ENCODE peak calls at places on chromosome 22, in six cellular contexts. G, W, H, I, R and S are unnamed samples.

GRCh38 chr22:35467788-35468187 is 67.8 kb downstream of the MCM5 start:
- DNase-seq in G (no peak), W (peak), H (peak), I (peak), R (peak), S (peak)

GRCh38 chr22:48981671-48982070 is 846.0 kb downstream of the BRD1 start:
- DNase-seq in G (no peak), W (no peak), H (no peak), I (no peak), R (no peak), S (no peak)

GRCh38 chr22:37205046-37205445 is 7.2 kb downstream of the SSTR3 start:
- DNase-seq in G (no peak), W (no peak), H (no peak), I (peak), R (no peak), S (no peak)

GRCh38 chr22:40487663-40488249 is 117.4 kb downstream of the SGSM3 start:
- DNase-seq in G (peak), W (peak), H (no peak), I (no peak), R (no peak), S (no peak)

GRCh38 chr22:37542959-37543358 is 17.3 kb upstream of the CDC42EP1 start:
- DNase-seq in G (no peak), W (no peak), H (no peak), I (no peak), R (no peak), S (no peak)

GRCh38 chr22:39361495-39361894 is 11.7 kb downstream of the SYNGR1 start:
- DNase-seq in G (no peak), W (no peak), H (no peak), I (no peak), R (no peak), S (no peak)

GRCh38 chr22:27732841-27733240 is 68.7 kb downstream of the MN1 start:
- DNase-seq in G (no peak), W (no peak), H (no peak), I (no peak), R (no peak), S (no peak)

GRCh38 chr22:22167791-22168189 is 76.8 kb upstream of the VPREB1 start:
- DNase-seq in G (no peak), W (no peak), H (peak), I (peak), R (no peak), S (no peak)

GRCh38 chr22:33180371-33180770 is 122.2 kb upstream of the SYN3 start:
- DNase-seq in G (no peak), W (no peak), H (no peak), I (no peak), R (no peak), S (no peak)

GRCh38 chr22:41910599-41911291 is 4.1 kb downstream of the SHISA8 start:
- DNase-seq in G (no peak), W (peak), H (no peak), I (no peak), R (peak), S (no peak)

GRCh38 chr22:32579533-32580220 is 105.1 kb downstream of the FBXO7 start:
- DNase-seq in G (no peak), W (no peak), H (no peak), I (peak), R (no peak), S (no peak)

GRCh38 chr22:50439314-50440250 is 35.3 kb downstream of the SBF1 start:
- DNase-seq in G (no peak), W (no peak), H (no peak), I (no peak), R (no peak), S (no peak)

GRCh38 chr22:22156716-22157499 is 87.7 kb upstream of the VPREB1 start:
- DNase-seq in G (peak), W (peak), H (peak), I (peak), R (peak), S (no peak)

GRCh38 chr22:46043816-46044717 is 67.1 kb upstream of the WNT7B start:
- DNase-seq in G (no peak), W (peak), H (peak), I (peak), R (peak), S (peak)

GRCh38 chr22:32660292-32660691 is 141.2 kb upstream of the TIMP3 start:
- DNase-seq in G (peak), W (peak), H (peak), I (no peak), R (peak), S (peak)

GRCh38 chr22:37161442-37161841 is 11.7 kb upstream of the IL2RB start:
- DNase-seq in G (peak), W (peak), H (no peak), I (peak), R (no peak), S (no peak)

GRCh38 chr22:48631288-48631687 is 1196.4 kb downstream of the BRD1 start:
- DNase-seq in G (no peak), W (no peak), H (no peak), I (no peak), R (no peak), S (no peak)

GRCh38 chr22:37731804-37732471 is 35.1 kb downstream of the TRIOBP start:
- DNase-seq in G (peak), W (no peak), H (peak), I (no peak), R (peak), S (no peak)

GRCh38 chr22:28141614-28142013 is 222.6 kb upstream of the PITPNB start:
- DNase-seq in G (no peak), W (no peak), H (no peak), I (no peak), R (no peak), S (no peak)

GRCh38 chr22:45263790-45264269 is 20.9 kb upstream of the UPK3A start:
- DNase-seq in G (peak), W (peak), H (peak), I (peak), R (peak), S (peak)

GRCh38 chr22:36922097-36922608 is 8.7 kb downstream of the CSF2RB start:
- DNase-seq in G (no peak), W (peak), H (no peak), I (peak), R (no peak), S (peak)

GRCh38 chr22:42933783-42934144 is 76.7 kb upstream of the ARFGAP3 start:
- DNase-seq in G (no peak), W (no peak), H (no peak), I (no peak), R (no peak), S (no peak)

GRCh38 chr22:42932197-42932519 is 75.1 kb upstream of the ARFGAP3 start:
- DNase-seq in G (no peak), W (no peak), H (no peak), I (no peak), R (no peak), S (no peak)

GRCh38 chr22:42934338-42934737 is 77.3 kb upstream of the ARFGAP3 start:
- DNase-seq in G (no peak), W (no peak), H (no peak), I (peak), R (no peak), S (no peak)

GRCh38 chr22:42931421-42932196 is 74.5 kb upstream of the ARFGAP3 start:
- DNase-seq in G (no peak), W (no peak), H (no peak), I (peak), R (no peak), S (no peak)

GRCh38 chr22:42932857-42933782 is 76.0 kb upstream of the ARFGAP3 start:
- DNase-seq in G (peak), W (no peak), H (no peak), I (peak), R (no peak), S (no peak)
- H3K4me3 ChIP-seq in G (no peak), W (no peak), H (no peak), I (peak), R (no peak), S (peak)

DNA sequence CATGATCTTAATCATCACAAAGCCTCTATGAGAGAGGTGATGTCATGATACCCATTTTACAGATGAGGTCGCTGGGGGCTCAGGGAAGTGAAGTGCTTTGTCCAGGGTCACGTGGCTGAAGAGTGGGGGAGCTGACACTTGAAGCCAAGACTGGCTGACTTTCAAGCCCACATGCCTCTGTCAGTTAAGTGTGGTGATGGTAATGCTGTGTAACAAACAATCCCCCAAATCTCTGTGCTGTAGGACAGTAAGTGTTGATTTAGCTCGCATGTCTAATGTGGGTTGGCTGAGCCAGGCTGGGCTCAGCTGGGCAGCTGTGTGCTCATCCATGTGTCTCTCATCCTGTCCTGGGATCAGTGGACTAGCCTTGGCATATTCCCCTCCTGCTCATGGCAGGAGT is 87.1 kb upstream of the GRK3 start:
- DNase-seq in G (no peak), W (no peak), H (no peak), I (no peak), R (no peak), S (no peak)
- H3K27ac ChIP-seq in G (no peak), W (no peak), H (no peak), I (no peak), R (no peak), S (no peak)

GRCh38 chr22:31141551-31141950 is 1.2 kb upstream of the PLA2G3 start:
- DNase-seq in G (no peak), W (no peak), H (no peak), I (no peak), R (no peak), S (no peak)

GRCh38 chr22:31140746-31141145 is 438 bp upstream of the PLA2G3 start:
- DNase-seq in G (no peak), W (peak), H (no peak), I (no peak), R (peak), S (no peak)

GRCh38 chr22:31138126-31138525 is 2.2 kb downstream of the PLA2G3 start:
- DNase-seq in G (no peak), W (no peak), H (no peak), I (no peak), R (no peak), S (no peak)

GRCh38 chr22:31139066-31139465 is 1.2 kb downstream of the PLA2G3 start:
- DNase-seq in G (no peak), W (no peak), H (no peak), I (no peak), R (no peak), S (no peak)

GRCh38 chr22:31139866-31140716 is at the start of gene PLA2G3:
- DNase-seq in G (peak), W (peak), H (no peak), I (no peak), R (peak), S (no peak)
- TF ChIP-seq POLR2AphosphoS5 in G (no peak), W (peak), H (no peak), I (no peak), R (no peak), S (no peak)

DNA sequence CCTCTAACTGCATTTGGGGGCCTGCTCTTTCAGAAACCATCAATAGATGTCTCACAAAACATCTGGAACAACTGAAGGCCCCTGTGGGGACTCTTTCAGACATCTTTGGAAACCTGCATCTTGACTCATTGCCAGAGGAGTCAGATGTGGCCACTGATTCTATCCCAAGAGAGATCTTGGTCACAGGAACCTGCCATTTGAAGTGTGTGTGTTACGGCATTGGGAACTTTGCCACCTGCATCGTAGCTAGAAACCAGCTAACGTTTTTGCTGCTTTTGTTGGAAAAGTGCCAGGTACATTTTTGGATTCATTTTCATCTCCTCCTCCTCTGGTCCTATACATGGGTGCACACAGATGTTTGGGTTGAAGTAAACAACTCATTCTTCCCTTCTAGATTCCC is 4.3 kb downstream of the SRRD start:
- DNase-seq in G (no peak), W (no peak), H (no peak), I (no peak), R (no peak), S (no peak)
- H3K4me3 ChIP-seq in G (no peak), W (no peak), H (no peak), I (no peak), R (no peak), S (no peak)

DNA sequence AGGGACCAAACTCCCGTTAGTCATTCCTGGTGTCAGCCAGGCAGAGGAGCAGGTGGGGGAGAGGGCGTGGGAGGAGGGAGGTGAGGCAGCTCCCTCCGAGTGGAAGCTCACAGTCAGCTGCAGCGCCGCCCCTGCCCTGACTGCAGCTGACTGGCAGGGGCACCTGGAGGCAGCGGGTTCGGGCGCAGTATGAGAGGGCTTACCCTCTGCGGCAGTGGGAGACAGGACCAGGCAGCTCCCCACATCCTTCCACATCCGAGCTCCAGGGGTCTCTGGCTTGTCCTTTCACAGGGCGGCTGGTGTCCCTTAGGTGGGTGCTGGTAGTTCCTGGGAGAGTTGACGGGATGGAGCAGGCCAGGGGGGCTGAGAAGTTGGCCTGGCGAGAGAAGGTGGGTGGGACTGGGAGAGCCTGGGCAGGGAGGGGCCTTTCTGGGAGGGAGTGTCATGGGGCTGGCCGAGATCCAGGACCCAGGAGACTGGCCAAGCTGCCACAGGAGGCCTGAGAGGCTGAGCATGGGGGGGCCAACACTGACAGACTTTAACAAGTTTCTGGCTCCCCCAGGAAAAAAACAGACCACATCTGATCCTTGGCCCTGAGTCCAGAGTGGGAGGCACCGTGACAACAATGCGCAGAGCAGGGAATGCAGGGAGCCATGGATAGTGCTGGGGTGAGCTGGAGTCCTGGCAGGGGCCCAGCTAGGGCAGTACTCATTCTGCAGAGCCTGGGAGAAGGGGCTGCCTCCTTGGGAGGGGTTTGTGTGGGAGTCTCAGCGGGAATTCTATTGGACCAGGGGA is 4.9 kb downstream of the ADORA2A start:
- DNase-seq in G (peak), W (no peak), H (peak), I (peak), R (peak), S (no peak)
- H3K27ac ChIP-seq in G (no peak), W (no peak), H (peak), I (peak), R (no peak), S (no peak)